ENCODE peak calls at places on chromosome 12, in four cellular contexts. A, L, W and Z are unnamed samples.

GRCh38 chr12:1197264-1198018 is 206.4 kb downstream of the ERC1 start:
- DNase-seq in L (no peak), W (no peak), A (no peak), Z (no peak)

GRCh38 chr12:46455648-46456352 is 83.2 kb upstream of the SLC38A2 start:
- DNase-seq in W (no peak), L (no peak), A (no peak), Z (no peak)

GRCh38 chr12:18462437-18462836 is 201.1 kb downstream of the PIK3C2G start:
- DNase-seq in W (no peak), L (no peak), A (no peak), Z (no peak)

GRCh38 chr12:29961231-29961630 is 177.5 kb upstream of the TMTC1 start:
- DNase-seq in W (no peak), A (no peak), L (no peak), Z (no peak)

GRCh38 chr12:1644523-1645438 is 15.8 kb downstream of the WNT5B start:
- DNase-seq in L (no peak), A (no peak), W (no peak), Z (no peak)

GRCh38 chr12:5318874-5319273 is 113.0 kb upstream of the NTF3 start:
- DNase-seq in L (no peak), W (no peak), A (no peak), Z (no peak)

GRCh38 chr12:2248087-2248900 is 195.5 kb downstream of the CACNA1C start:
- DNase-seq in L (no peak), A (no peak), W (no peak), Z (no peak)

GRCh38 chr12:58433969-58434368 is 486.3 kb downstream of the LRIG3 start:
- DNase-seq in W (no peak), A (no peak), L (no peak), Z (no peak)

GRCh38 chr12:127670294-127670693 is 596.7 kb upstream of the TMEM132C start:
- DNase-seq in A (no peak), W (no peak), L (no peak), Z (no peak)

GRCh38 chr12:124753993-124754392 is 109.7 kb downstream of the SCARB1 start:
- DNase-seq in A (no peak), W (no peak), L (no peak), Z (no peak)

GRCh38 chr12:109573029-109573913 is at the start of the genes MMAB and MVK:
- DNase-seq in W (peak; percentile 100), A (peak; percentile 99), L (peak; percentile 97), Z (peak; percentile 98)

GRCh38 chr12:1676043-1676442 is 14.8 kb upstream of the ADIPOR2 start:
- DNase-seq in A (no peak), W (no peak), L (no peak), Z (no peak)

GRCh38 chr12:124949066-124949465 is 34.6 kb upstream of the UBC start:
- DNase-seq in L (no peak), W (no peak), A (no peak), Z (no peak)

GRCh38 chr12:132364348-132364902 is 35.0 kb upstream of the GALNT9 start:
- DNase-seq in A (no peak), L (no peak), W (no peak), Z (no peak)

GRCh38 chr12:105562727-105563072 is 232.2 kb downstream of the C12orf75 start:
- DNase-seq in A (no peak), L (no peak), W (no peak), Z (no peak)

GRCh38 chr12:27970391-27970980 is 2.0 kb downstream of the PTHLH start:
- DNase-seq in W (no peak), L (no peak), A (no peak), Z (peak; percentile 34)

GRCh38 chr12:128992116-128992515 is 138.8 kb downstream of the GLT1D1 start:
- DNase-seq in A (no peak), W (no peak), L (no peak), Z (no peak)

GRCh38 chr12:47223848-47224213 is 144.1 kb upstream of the AMIGO2 start:
- DNase-seq in L (no peak), W (no peak), A (no peak), Z (no peak)

GRCh38 chr12:31118347-31118830 is 44.7 kb downstream of the DDX11 start:
- DNase-seq in L (peak; percentile 50), W (no peak), A (no peak), Z (no peak)

GRCh38 chr12:112097641-112098040 is 10.9 kb downstream of the NAA25 start:
- DNase-seq in W (no peak), L (no peak), A (no peak), Z (no peak)

GRCh38 chr12:47188576-47189441 is 109.0 kb upstream of the AMIGO2 start:
- DNase-seq in W (no peak), L (no peak), A (no peak), Z (no peak)

GRCh38 chr12:2510066-2510465 is 284.7 kb upstream of the FKBP4 start:
- DNase-seq in L (no peak), W (no peak), A (no peak), Z (no peak)

GRCh38 chr12:33052141-33053051 is 155.8 kb upstream of the PKP2 start:
- DNase-seq in W (no peak), L (no peak), A (no peak), Z (no peak)

GRCh38 chr12:42978718-42979117 is 389.2 kb upstream of the PRICKLE1 start:
- DNase-seq in W (no peak), A (no peak), L (no peak), Z (no peak)

GRCh38 chr12:91144053-91144452 is 32.8 kb upstream of the LUM start:
- DNase-seq in A (no peak), L (no peak), W (no peak), Z (no peak)

GRCh38 chr12:48031135-48031960 is 27.1 kb upstream of the COL2A1 start:
- DNase-seq in W (no peak), L (no peak), A (no peak), Z (no peak)

GRCh38 chr12:56029166-56029519 is 8.3 kb downstream of the IKZF4 start:
- DNase-seq in W (no peak), A (no peak), L (no peak), Z (no peak)

GRCh38 chr12:60832300-60832699 is 1236.5 kb downstream of the SLC16A7 start:
- DNase-seq in A (no peak), L (no peak), W (no peak), Z (no peak)

GRCh38 chr12:28603801-28604200 is 413.5 kb downstream of the CCDC91 start:
- DNase-seq in A (no peak), L (no peak), W (no peak), Z (no peak)

GRCh38 chr12:57726151-57726883 is 12.2 kb downstream of the AGAP2 start:
- DNase-seq in L (peak; percentile 48), A (no peak), W (no peak), Z (peak; percentile 36)

GRCh38 chr12:10153271-10154144 is 18.4 kb downstream of the OLR1 start:
- DNase-seq in W (peak; percentile 64), L (peak; percentile 44), A (no peak), Z (peak; percentile 37)

GRCh38 chr12:13222076-13222475 is 25.6 kb downstream of the EMP1 start:
- DNase-seq in L (no peak), A (no peak), W (no peak), Z (no peak)

GRCh38 chr12:39383064-39383552 is 59.8 kb downstream of the KIF21A start:
- DNase-seq in A (no peak), W (no peak), L (no peak), Z (no peak)

GRCh38 chr12:28242129-28242887 is 52.1 kb downstream of the CCDC91 start:
- DNase-seq in W (no peak), L (peak; percentile 27), A (no peak), Z (no peak)

GRCh38 chr12:57764662-57765002 is 2.2 kb downstream of the CYP27B1 start:
- DNase-seq in L (no peak), W (no peak), A (no peak), Z (no peak)

GRCh38 chr12:70670948-70671347 is 33.7 kb upstream of the PTPRB start:
- DNase-seq in L (no peak), W (no peak), A (no peak), Z (no peak)

GRCh38 chr12:46790066-46790465 is 35.7 kb downstream of the SLC38A4 start:
- DNase-seq in W (no peak), L (no peak), A (no peak), Z (no peak)

GRCh38 chr12:124497039-124497438 is 70.4 kb downstream of the NCOR2 start:
- DNase-seq in L (no peak), W (no peak), A (no peak), Z (no peak)

GRCh38 chr12:100564090-100564489 is 9.4 kb upstream of the GAS2L3 start:
- DNase-seq in W (no peak), A (no peak), L (no peak), Z (no peak)

GRCh38 chr12:100565987-100566545 is 7.4 kb upstream of the GAS2L3 start:
- DNase-seq in L (no peak), A (no peak), W (no peak), Z (no peak)

GRCh38 chr12:100567945-100568344 is 5.5 kb upstream of the GAS2L3 start:
- DNase-seq in A (no peak), W (no peak), L (no peak), Z (no peak)

GRCh38 chr12:100564905-100565467 is 8.5 kb upstream of the GAS2L3 start:
- DNase-seq in L (no peak), W (no peak), A (no peak), Z (no peak)

DNA sequence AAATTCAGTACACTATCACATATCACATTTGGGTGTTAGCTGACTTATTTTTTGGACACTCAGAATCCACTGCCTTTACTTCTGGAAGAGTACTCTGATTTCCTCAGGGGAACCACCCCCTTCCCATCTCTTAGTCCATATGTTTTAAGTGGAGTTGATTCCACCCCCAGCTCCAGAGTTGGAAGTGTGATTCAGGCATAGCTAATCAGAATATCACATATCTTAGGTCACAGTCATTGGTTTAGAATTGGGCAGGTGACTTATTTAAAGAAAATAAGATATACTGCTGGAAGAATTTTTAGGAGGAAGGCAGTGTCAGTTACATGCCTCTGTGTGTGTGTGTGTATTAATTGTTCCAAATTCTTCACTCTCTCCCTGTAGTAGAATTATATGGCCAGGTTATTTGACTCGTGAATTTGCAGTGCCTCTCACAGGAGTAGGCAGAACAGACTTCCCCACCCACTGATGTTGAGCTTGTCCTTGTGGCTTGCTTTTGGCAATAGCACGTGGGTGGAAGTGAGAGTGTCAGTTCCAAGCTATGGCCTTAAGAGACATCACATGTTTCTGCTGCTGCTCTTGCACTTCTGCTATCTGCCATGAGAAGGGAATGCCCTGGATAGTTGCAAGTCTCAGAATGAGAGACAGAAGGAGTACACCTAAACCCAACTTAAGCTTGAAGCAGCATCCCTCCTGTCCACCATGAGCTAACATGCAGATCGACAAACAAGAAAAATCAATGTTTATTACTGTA is 6.4 kb upstream of the GAS2L3 start:
- DNase-seq in A (peak; percentile 71), L (no peak), W (peak; percentile 17), Z (peak; percentile 34)
- TF ChIP-seq SPI1 in A (peak; percentile 90), L (no peak), W (no peak), Z (peak; percentile 91)

GRCh38 chr12:103986823-103987222 is 21.2 kb downstream of the TDG start:
- DNase-seq in W (no peak), L (no peak), A (no peak), Z (no peak)
- TF ChIP-seq SPI1 in W (no peak), L (no peak), A (no peak), Z (no peak)

GRCh38 chr12:95624544-95624943 is 73.3 kb upstream of the USP44 start:
- DNase-seq in L (no peak), A (no peak), W (no peak), Z (no peak)
- TF ChIP-seq SPI1 in L (no peak), A (no peak), W (no peak), Z (no peak)

GRCh38 chr12:51521554-51522276 is 69.3 kb upstream of the SCN8A start:
- DNase-seq in W (no peak), A (no peak), L (no peak), Z (no peak)
- TF ChIP-seq SPI1 in W (no peak), A (no peak), L (no peak), Z (no peak)